ENCODE peak calls at places on chromosomes 2 and 18, in nine cellular contexts. D is HCEC 1CT; Z is heart left ventricle; X is stimulated activated naive CD8-positive, alpha-beta T cell treated with anti-CD3 and anti-CD28 coated beads, Interleukin-15, Interleukin-2, amounts not matched to agents 100 U/mL and 50 U/mL, for 24 hours; A is immature natural killer cell; V is astrocyte; Q is KBM-7; R is cardiac fibroblast; H is NCI-H2081. M is an unnamed sample.
A peak's percentile ranks its signal among the peaks of the same experiment; 100 is the strongest.

GRCh38 chr2:27715318-27716165 is 51.9 kb downstream of the SLC4A1AP start:
- DNase-seq in D (peak; percentile 42), Z (peak; percentile 84), X (peak; percentile 59), A (peak; percentile 26), V (peak; percentile 62), Q (peak; percentile 38), R (peak; percentile 59), H (peak; percentile 43), M (no peak)

GRCh38 chr2:70425682-70426301 is 123.9 kb upstream of the FAM136A start:
- DNase-seq in D (no peak), Z (no peak), X (no peak), A (no peak), V (no peak), Q (no peak), R (no peak), H (no peak), M (peak; percentile 56)

GRCh38 chr2:174692256-174692830 is 71.9 kb downstream of the CHRNA1 start:
- DNase-seq in D (no peak), Z (no peak), X (no peak), A (no peak), V (no peak), Q (no peak), R (peak; percentile 46), H (no peak), M (no peak)

GRCh38 chr2:187716301-187716700 is 162.1 kb upstream of the TFPI start:
- DNase-seq in D (no peak), Z (no peak), X (no peak), A (no peak), V (no peak), Q (no peak), R (no peak), H (no peak), M (no peak)

GRCh38 chr2:106956879-106957278 is 70.9 kb upstream of the ST6GAL2 start:
- DNase-seq in D (no peak), Z (no peak), X (no peak), A (no peak), V (peak; percentile 92), Q (no peak), R (peak; percentile 87), H (no peak), M (no peak)

GRCh38 chr18:8990276-8991031 is 112.0 kb upstream of the NDUFV2 start:
- DNase-seq in D (no peak), Z (peak; percentile 24), X (no peak), A (no peak), V (peak; percentile 60), Q (no peak), R (no peak), H (no peak), M (peak; percentile 97)

GRCh38 chr2:231961349-231962166 is at the start of gene DIS3L2:
- DNase-seq in D (peak; percentile 85), Z (peak; percentile 87), X (peak; percentile 83), A (peak; percentile 78), V (peak; percentile 74), Q (peak; percentile 86), R (peak; percentile 86), H (peak; percentile 75), M (peak; percentile 87)

GRCh38 chr2:187504312-187504921 is 49.8 kb downstream of the TFPI start:
- DNase-seq in D (no peak), Z (no peak), X (no peak), A (no peak), V (no peak), Q (peak; percentile 40), R (no peak), H (no peak), M (no peak)

GRCh38 chr18:9017170-9017899 is 85.2 kb upstream of the NDUFV2 start:
- DNase-seq in D (peak; percentile 96), Z (peak; percentile 59), X (peak; percentile 84), A (peak; percentile 5), V (peak; percentile 92), Q (peak; percentile 91), R (peak; percentile 95), H (no peak), M (peak; percentile 45)

GRCh38 chr2:3641181-3641580 is 16.8 kb upstream of the ALLC start:
- DNase-seq in D (no peak), Z (peak; percentile 16), X (no peak), A (no peak), V (no peak), Q (no peak), R (no peak), H (no peak), M (no peak)

GRCh38 chr2:63594622-63595021 is 5.9 kb downstream of the MDH1 start:
- DNase-seq in D (peak; percentile 18), Z (no peak), X (no peak), A (no peak), V (no peak), Q (no peak), R (no peak), H (no peak), M (no peak)